ENCODE peak calls at places on chromosome 5, in six cellular contexts. I is CD8-positive, alpha-beta T cell; R is CD8-positive, alpha-beta memory T cell; A is H9; T is foreskin keratinocyte; J is left ventricle myocardium inferior. D is an unnamed sample.

GRCh38 chr5:128905225-128906110 is 59.8 kb upstream of the SLC27A6 start:
- DNase-seq in J (no peak), I (peak; percentile 19), T (peak; percentile 41), A (no peak), R (no peak), D (no peak)

GRCh38 chr5:132058646-132059042 is 1.8 kb upstream of the IL3 start:
- DNase-seq in A (no peak), J (peak; percentile 0), R (no peak), I (no peak), T (no peak), D (no peak)

GRCh38 chr5:69188811-69189161 is 597 bp upstream of the CENPH start:
- DNase-seq in J (no peak), T (no peak), R (no peak), I (no peak), A (no peak), D (no peak)

GRCh38 chr5:127793879-127794278 is 90.7 kb downstream of the CCDC192 start:
- DNase-seq in A (no peak), I (no peak), J (no peak), R (no peak), T (no peak), D (no peak)

GRCh38 chr5:161167001-161167765 is 315.2 kb upstream of the ATP10B start:
- DNase-seq in R (no peak), T (no peak), J (no peak), I (no peak), A (no peak), D (no peak)

GRCh38 chr5:113965225-113965624 is 396.6 kb upstream of the KCNN2 start:
- DNase-seq in J (no peak), T (no peak), A (no peak), I (no peak), R (no peak), D (no peak)

GRCh38 chr5:112576298-112576925 is 157.3 kb upstream of the EPB41L4A start:
- DNase-seq in R (no peak), J (no peak), I (no peak), T (no peak), A (no peak), D (peak; percentile 21)

GRCh38 chr5:125205604-125206221 is 459.3 kb upstream of the ZNF608 start:
- DNase-seq in J (no peak), T (no peak), I (no peak), A (no peak), R (no peak), D (no peak)

GRCh38 chr5:168612123-168612522 is 33.0 kb upstream of the PANK3 start:
- DNase-seq in R (no peak), J (no peak), A (no peak), I (no peak), T (peak; percentile 24), D (no peak)

GRCh38 chr5:79512692-79513518 is 1.0 kb downstream of the HOMER1 start:
- DNase-seq in I (no peak), A (peak; percentile 31), T (peak; percentile 51), J (no peak), R (no peak), D (no peak)

GRCh38 chr5:96245401-96246091 is 187.5 kb downstream of the PCSK1 start:
- DNase-seq in I (no peak), T (no peak), R (no peak), J (no peak), A (no peak), D (no peak)

GRCh38 chr5:144142826-144143167 is 27.7 kb downstream of the YIPF5 start:
- DNase-seq in A (no peak), T (no peak), R (no peak), J (no peak), I (no peak), D (no peak)

GRCh38 chr5:147487031-147487750 is 22.7 kb downstream of the DPYSL3 start:
- DNase-seq in T (no peak), I (no peak), R (no peak), J (no peak), A (no peak), D (no peak)

GRCh38 chr5:147509041-147509709 is 693 bp downstream of the DPYSL3 start:
- DNase-seq in T (peak; percentile 27), J (peak; percentile 26), A (peak; percentile 53), R (no peak), I (no peak), D (no peak)

GRCh38 chr5:125720745-125721144 is 702.5 kb upstream of the GRAMD2B start:
- DNase-seq in J (no peak), R (no peak), T (no peak), A (no peak), I (no peak), D (no peak)

GRCh38 chr5:157267766-157268480 is 2.0 kb downstream of the CYFIP2 start:
- DNase-seq in J (peak; percentile 32), A (no peak), I (no peak), T (peak; percentile 59), R (no peak), D (peak; percentile 42)

GRCh38 chr5:157269165-157269671 is 3.3 kb downstream of the CYFIP2 start:
- DNase-seq in I (no peak), R (no peak), A (peak; percentile 68), T (peak; percentile 49), J (no peak), D (no peak)

GRCh38 chr5:157267025-157267424 is 1.1 kb downstream of the CYFIP2 start:
- DNase-seq in T (no peak), I (no peak), A (no peak), R (no peak), J (no peak), D (no peak)

GRCh38 chr5:157271740-157272271 is 5.9 kb downstream of the CYFIP2 start:
- DNase-seq in T (no peak), R (peak; percentile 71), I (peak; percentile 88), A (no peak), J (no peak), D (no peak)

DNA sequence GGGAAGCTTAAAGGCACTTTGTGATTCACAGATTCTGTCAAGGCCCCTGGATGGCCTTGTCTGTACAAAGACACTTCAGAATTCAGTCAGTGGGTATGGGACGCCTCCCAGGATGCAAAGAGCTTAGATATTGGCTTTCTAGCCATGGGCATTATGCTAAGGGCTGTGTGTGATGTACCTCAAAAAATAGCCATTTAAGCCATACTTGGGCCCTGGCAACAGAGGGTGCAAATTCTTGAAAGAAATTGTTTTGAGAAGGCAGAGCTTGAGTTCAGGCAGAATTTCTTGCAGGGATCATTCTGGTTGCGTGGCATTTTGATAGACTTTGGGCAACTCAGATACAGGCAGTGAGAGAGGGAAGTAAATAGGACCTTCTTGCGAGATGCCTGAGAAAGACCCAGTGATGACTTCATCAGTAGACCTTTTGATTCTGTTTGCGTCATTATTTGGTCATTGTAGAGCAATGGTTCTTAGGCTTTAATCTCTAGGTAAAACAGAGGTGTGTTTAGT is 3.9 kb downstream of the CYFIP2 start:
- DNase-seq in J (no peak), I (no peak), A (no peak), R (no peak), T (no peak), D (no peak)
- H3K27ac ChIP-seq in J (peak overlapping the region; percentile 81), I (peak overlapping the region; percentile 79), A (no peak overlapping the region), R (no peak overlapping the region), T (no peak overlapping the region), D (peak overlapping the region; percentile 78)

GRCh38 chr5:1161832-1162229 is 39.6 kb upstream of the SLC6A19 start:
- DNase-seq in T (no peak), I (no peak), J (peak; percentile 86), R (no peak), A (no peak), D (peak; percentile 48)

GRCh38 chr5:1163366-1163765 is 38.0 kb upstream of the SLC6A19 start:
- DNase-seq in R (no peak), I (no peak), T (no peak), J (no peak), A (no peak), D (no peak)

GRCh38 chr5:1162729-1163128 is 38.7 kb upstream of the SLC6A19 start:
- DNase-seq in R (no peak), J (no peak), I (no peak), T (no peak), A (no peak), D (no peak)

GRCh38 chr5:1161108-1161831 is 40.1 kb upstream of the SLC6A19 start:
- DNase-seq in A (no peak), T (peak; percentile 76), I (no peak), R (no peak), J (no peak), D (no peak)

GRCh38 chr5:1162276-1162675 is 39.1 kb upstream of the SLC6A19 start:
- DNase-seq in A (no peak), I (no peak), R (no peak), T (no peak), J (no peak), D (no peak)
- H3K27ac ChIP-seq in A (no peak overlapping the region), I (no peak overlapping the region), R (no peak overlapping the region), T (no peak overlapping the region), J (no peak overlapping the region), D (no peak overlapping the region)

DNA sequence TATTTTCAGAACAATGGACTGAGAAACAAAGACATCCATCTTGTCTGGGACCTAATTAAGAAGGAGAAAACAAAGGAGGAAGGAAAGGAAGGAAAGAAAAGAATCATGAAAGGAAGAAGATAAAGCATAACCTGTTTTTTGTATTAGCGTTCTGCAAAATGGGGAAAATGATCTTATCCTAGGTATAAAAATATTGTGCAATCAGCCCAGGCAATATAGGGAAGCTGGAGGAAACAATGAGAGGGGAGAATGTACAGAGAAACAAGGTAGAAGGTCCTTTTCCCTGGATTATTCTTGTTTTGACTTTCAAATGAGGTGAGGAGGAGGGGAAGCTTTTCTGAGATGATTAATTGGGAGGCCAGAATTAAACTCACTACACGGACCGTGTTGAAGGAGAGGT is 177.9 kb downstream of the COX7C start:
- DNase-seq in T (no peak), A (no peak), J (no peak), R (no peak), I (no peak), D (no peak)
- H3K27ac ChIP-seq in T (no peak overlapping the region), A (no peak overlapping the region), J (no peak overlapping the region), R (no peak overlapping the region), I (no peak overlapping the region), D (no peak overlapping the region)

GRCh38 chr5:80884086-80884813 is 75.9 kb upstream of the RASGRF2 start:
- DNase-seq in T (no peak), R (no peak), J (no peak), A (no peak), I (no peak), D (no peak)
- H3K27ac ChIP-seq in T (no peak overlapping the region), R (no peak overlapping the region), J (no peak overlapping the region), A (no peak overlapping the region), I (no peak overlapping the region), D (no peak overlapping the region)

DNA sequence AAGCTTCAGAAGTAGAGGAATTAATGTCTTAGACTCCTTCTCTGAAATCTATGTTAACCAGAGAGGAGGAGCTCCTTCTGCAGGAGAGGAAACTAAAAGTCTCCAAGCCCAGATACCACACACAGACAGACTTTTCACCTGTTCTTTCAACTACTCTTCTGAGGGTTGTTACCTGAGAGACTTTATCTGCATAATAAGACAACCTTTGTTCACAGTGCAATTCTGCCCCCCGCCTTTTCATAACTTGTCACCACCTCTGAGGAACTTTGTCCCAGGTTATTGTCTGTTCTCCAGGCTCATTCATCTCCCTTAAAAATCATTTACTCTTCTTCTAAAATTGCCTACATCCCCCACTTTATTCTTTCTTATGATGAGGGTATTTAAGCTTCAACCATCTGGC is 9.4 kb upstream of the GALNT10 start:
- DNase-seq in A (no peak), T (no peak), R (no peak), I (no peak), J (no peak), D (no peak)
- H3K27ac ChIP-seq in A (no peak overlapping the region), T (no peak overlapping the region), R (no peak overlapping the region), I (no peak overlapping the region), J (no peak overlapping the region), D (no peak overlapping the region)

GRCh38 chr5:108564441-108564840 is 182.5 kb upstream of the FBXL17 start:
- DNase-seq in I (no peak), T (no peak), J (no peak), R (no peak), A (no peak), D (no peak)
- H3K27ac ChIP-seq in I (no peak overlapping the region), T (no peak overlapping the region), J (no peak overlapping the region), R (no peak overlapping the region), A (no peak overlapping the region), D (no peak overlapping the region)

GRCh38 chr5:57172466-57172961 is 1.3 kb upstream of the GPBP1 start:
- DNase-seq in R (no peak), A (no peak), I (peak; percentile 32), J (no peak), T (peak; percentile 64), D (no peak)
- H3K27ac ChIP-seq in R (peak overlapping the region; percentile 97), A (no peak overlapping the region), I (peak overlapping the region; percentile 91), J (peak overlapping the region; percentile 97), T (peak overlapping the region; percentile 99), D (peak overlapping the region; percentile 100)